ENCODE peak calls at places on chromosomes 4 and X, in eight cellular contexts. I, P, K, G, M, J, L and W are unnamed samples.

GRCh38 chr4:180913750-180914149 is 1329.5 kb upstream of the TENM3 start:
- DNase-seq in I (no peak), P (peak), K (no peak), G (no peak), M (no peak), J (no peak), L (no peak), W (no peak)

GRCh38 chr4:6052679-6053078 is 34.4 kb upstream of the C4orf50 start:
- DNase-seq in I (no peak), P (no peak), K (no peak), G (no peak), M (no peak), J (peak), L (no peak), W (no peak)

GRCh38 chr4:47386592-47387235 is 76.8 kb downstream of the COMMD8 start:
- DNase-seq in I (no peak), P (peak), K (no peak), G (no peak), M (no peak), J (no peak), L (no peak), W (no peak)

GRCh38 chr4:12595986-12596385 is 888.2 kb downstream of the RAB28 start:
- DNase-seq in I (no peak), P (no peak), K (no peak), G (no peak), M (no peak), J (peak), L (no peak), W (no peak)

GRCh38 chrX:1453390-1453783 is 678 bp upstream of the ASMTL start:
- DNase-seq in I (peak), P (peak), K (peak), G (no peak), M (peak), J (no peak), L (no peak), W (no peak)

GRCh38 chr4:109029987-109030386 is 267.1 kb upstream of the ETNPPL start:
- DNase-seq in I (no peak), P (no peak), K (no peak), G (no peak), M (no peak), J (no peak), L (no peak), W (no peak)

GRCh38 chrX:8748855-8749254 is 16.9 kb upstream of the ANOS1 start:
- DNase-seq in I (no peak), P (peak), K (no peak), G (peak), M (no peak), J (peak), L (peak), W (no peak)

GRCh38 chrX:12950851-12951589 is 23.9 kb upstream of the TMSB4X start:
- DNase-seq in I (no peak), P (no peak), K (peak), G (peak), M (peak), J (peak), L (no peak), W (no peak)

GRCh38 chr4:166064706-166065105 is 191.7 kb downstream of the TLL1 start:
- DNase-seq in I (no peak), P (no peak), K (no peak), G (no peak), M (no peak), J (no peak), L (no peak), W (no peak)

GRCh38 chrX:682892-683291 is 52.3 kb downstream of the SHOX start:
- DNase-seq in I (no peak), P (no peak), K (no peak), G (no peak), M (no peak), J (no peak), L (no peak), W (no peak)

GRCh38 chr4:158729716-158730559 is 6.7 kb upstream of the PPID start:
- DNase-seq in I (peak), P (peak), K (peak), G (peak), M (peak), J (peak), L (peak), W (peak)

GRCh38 chr4:6990661-6991060 is 52.5 kb upstream of the TADA2B start:
- DNase-seq in I (no peak), P (no peak), K (no peak), G (no peak), M (no peak), J (no peak), L (no peak), W (no peak)

GRCh38 chrX:72307646-72308051 is 1.9 kb upstream of the CITED1 start:
- DNase-seq in I (no peak), P (no peak), K (no peak), G (no peak), M (no peak), J (peak), L (no peak), W (no peak)

GRCh38 chrX:51608071-51608470 is 10.6 kb downstream of the CENPVL3 start:
- DNase-seq in I (no peak), P (peak), K (no peak), G (no peak), M (no peak), J (no peak), L (no peak), W (no peak)